ENCODE peak calls at places on chromosomes 7 and 10, in four cellular contexts. M is stimulated activated naive CD8-positive, alpha-beta T cell treated with anti-CD3 and anti-CD28 coated beads, Interleukin-15, Interleukin-2, amounts not matched to agents 100 U/mL and 50 U/mL, for 24 hours; G is activated CD4-positive, CD25-positive, alpha-beta regulatory T cell treated with anti-CD3 and anti-CD28 coated beads, Interleukin-2, amount 50 U/mL, for 72 hours; C is iris pigment epithelial cell. W is an unnamed sample.

GRCh38 chr10:30095811-30096422 is 36.5 kb upstream of the JCAD start:
- DNase-seq in M (no peak), G (no peak), C (no peak), W (no peak)

GRCh38 chr10:44193156-44193555 is 191.7 kb downstream of the CXCL12 start:
- DNase-seq in M (no peak), G (no peak), C (no peak), W (no peak)

GRCh38 chr10:69810097-69810496 is 8.4 kb downstream of the COL13A1 start:
- DNase-seq in M (no peak), G (no peak), C (no peak), W (no peak)

GRCh38 chr7:18429547-18429946 is 66.0 kb upstream of the HDAC9 start:
- DNase-seq in M (no peak), G (no peak), C (peak), W (no peak)

GRCh38 chr10:88874271-88874670 is 5.8 kb upstream of the STAMBPL1 start:
- DNase-seq in M (no peak), G (no peak), C (no peak), W (no peak)

GRCh38 chr7:151046603-151047573 is 1.4 kb upstream of the ASIC3 start:
- DNase-seq in M (no peak), G (no peak), C (no peak), W (peak)

GRCh38 chr7:108190891-108191290 is 60.7 kb upstream of the LAMB4 start:
- DNase-seq in M (no peak), G (no peak), C (no peak), W (no peak)

GRCh38 chr10:24119919-24120318 is 89.0 kb upstream of the KIAA1217 start:
- DNase-seq in M (no peak), G (no peak), C (no peak), W (no peak)

GRCh38 chr7:18212788-18213187 is 185.1 kb upstream of the PRPS1L1 start:
- DNase-seq in M (no peak), G (no peak), C (peak), W (peak)

GRCh38 chr10:83666762-83667161 is 472.5 kb upstream of the GHITM start:
- DNase-seq in M (no peak), G (no peak), C (peak), W (no peak)

GRCh38 chr10:14369881-14370280 is 39.2 kb upstream of the FRMD4A start:
- DNase-seq in M (no peak), G (no peak), C (no peak), W (no peak)

GRCh38 chr7:139571190-139571589 is 47.7 kb downstream of the CLEC2L start:
- DNase-seq in M (no peak), G (no peak), C (no peak), W (no peak)

GRCh38 chr7:41627921-41628320 is 75.0 kb downstream of the INHBA start:
- DNase-seq in M (no peak), G (no peak), C (no peak), W (no peak)

GRCh38 chr7:139362981-139363380 is 3.3 kb downstream of the LUC7L2 start:
- DNase-seq in M (no peak), G (no peak), C (no peak), W (no peak)

GRCh38 chr7:79823246-79823951 is 311.2 kb upstream of the GNAI1 start:
- DNase-seq in M (no peak), G (no peak), C (peak), W (no peak)

GRCh38 chr7:45593877-45594276 is 19.7 kb downstream of the ADCY1 start:
- DNase-seq in M (no peak), G (no peak), C (no peak), W (no peak)

GRCh38 chr7:33998487-33998886 is 93.1 kb downstream of the BMPER start:
- DNase-seq in M (no peak), G (no peak), C (peak), W (no peak)

W was measured in BE2C.